ENCODE peak calls at places on chromosomes 3 and 15, in six cellular contexts. V is endothelial cell of umbilical vein, A is body of pancreas, K is heart left ventricle, Z is spleen, U is A549. Y is an unnamed sample.
A peak's percentile ranks its signal among the peaks of the same experiment; 100 is the strongest.

GRCh38 chr3:42505849-42506410 is 3.5 kb downstream of the VIPR1 start:
- DNase-seq in K (no peak), A (no peak), Z (no peak), U (no peak), V (no peak), Y (peak; percentile 4)

GRCh38 chr3:64332461-64333350 is 107.4 kb upstream of the PRICKLE2 start:
- DNase-seq in A (no peak), U (no peak), K (no peak), Z (no peak), V (no peak), Y (no peak)

GRCh38 chr3:87199621-87200020 is 27.5 kb upstream of the CHMP2B start:
- DNase-seq in U (no peak), V (no peak), A (no peak), K (no peak), Z (no peak), Y (no peak)

GRCh38 chr15:37098468-37099320 is 1.7 kb downstream of the MEIS2 start:
- DNase-seq in U (peak; percentile 17), V (peak; percentile 56), Z (peak; percentile 73), A (no peak), K (no peak), Y (peak; percentile 44)

GRCh38 chr3:57164217-57164605 is 942 bp downstream of the IL17RD start:
- DNase-seq in A (no peak), Z (no peak), U (no peak), K (peak; percentile 68), V (no peak), Y (peak; percentile 57)

GRCh38 chr3:194586839-194587238 is 46.4 kb downstream of the TMEM44 start:
- DNase-seq in A (no peak), U (no peak), Z (no peak), K (no peak), V (peak; percentile 75), Y (no peak)

GRCh38 chr15:66865622-66866611 is 163.9 kb downstream of the SMAD6 start:
- DNase-seq in A (peak; percentile 42), V (no peak), K (peak; percentile 62), U (no peak), Z (peak; percentile 92), Y (no peak)

GRCh38 chr3:70980646-70981031 is 602.9 kb downstream of the FOXP1 start:
- DNase-seq in A (no peak), U (no peak), V (no peak), K (no peak), Z (no peak), Y (no peak)

GRCh38 chr3:77460326-77460725 is 420.4 kb downstream of the ROBO2 start:
- DNase-seq in U (no peak), Z (no peak), A (no peak), V (no peak), K (no peak), Y (no peak)

GRCh38 chr3:197490098-197490497 is 65.7 kb downstream of the BDH1 start:
- DNase-seq in U (peak; percentile 56), K (no peak), A (no peak), V (peak; percentile 70), Z (no peak), Y (no peak)

GRCh38 chr3:131224886-131225550 is 156.6 kb upstream of the NUDT16 start:
- DNase-seq in K (no peak), U (no peak), Z (no peak), A (no peak), V (no peak), Y (no peak)

GRCh38 chr3:98855811-98856400 is 45.6 kb downstream of the DCBLD2 start:
- DNase-seq in K (no peak), Z (no peak), V (peak; percentile 84), U (no peak), A (no peak), Y (no peak)

GRCh38 chr3:36959821-36960220 is 15.0 kb upstream of the TRANK1 start:
- DNase-seq in Z (no peak), U (no peak), A (no peak), K (no peak), V (no peak), Y (no peak)
- TF ChIP-seq CTCF in Z (no peak), U (no peak), A (no peak), K (no peak), V (no peak), Y (no peak)

GRCh38 chr3:50154476-50154839 is 666 bp upstream of the SEMA3F start:
- DNase-seq in A (no peak), V (peak; percentile 47), U (peak; percentile 48), Z (no peak), K (no peak), Y (no peak)

GRCh38 chr3:50150863-50151686 is 4.0 kb upstream of the SEMA3F start:
- DNase-seq in Z (peak; percentile 82), A (no peak), V (no peak), K (no peak), U (no peak), Y (no peak)

GRCh38 chr3:50150404-50150750 is 4.7 kb upstream of the SEMA3F start:
- DNase-seq in A (no peak), Z (no peak), K (no peak), U (no peak), V (no peak), Y (no peak)

GRCh38 chr3:50153782-50154475 is 1.2 kb upstream of the SEMA3F start:
- DNase-seq in U (no peak), V (no peak), A (no peak), Z (no peak), K (no peak), Y (no peak)

GRCh38 chr3:50151728-50152127 is 3.4 kb upstream of the SEMA3F start:
- DNase-seq in K (no peak), Z (no peak), V (no peak), U (no peak), A (no peak), Y (no peak)
- TF ChIP-seq POLR2A in K (no peak), Z (no peak), V (no peak), U (no peak), A (no peak), Y (no peak)

DNA sequence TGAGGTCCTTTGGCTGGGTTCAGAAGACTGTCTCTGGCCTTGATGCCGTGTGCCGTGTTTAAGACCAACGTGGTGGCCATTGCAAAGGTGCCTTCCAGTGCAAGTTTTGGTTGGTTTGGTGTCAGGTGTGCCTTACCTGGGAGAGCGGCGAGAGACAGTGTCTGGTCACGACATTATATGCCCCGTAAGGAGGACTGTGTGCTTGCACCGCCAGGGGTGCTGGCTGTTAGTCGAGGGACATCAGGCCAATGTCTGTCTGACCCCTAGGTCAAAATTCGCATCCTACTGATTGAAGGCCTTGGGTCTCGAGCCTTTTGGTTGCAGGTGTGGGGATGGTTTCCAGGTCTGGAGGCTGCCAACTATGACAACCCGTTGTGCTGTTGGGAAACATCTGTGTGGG is 111.9 kb downstream of the SNRPN start:
- DNase-seq in Z (peak; percentile 56), A (no peak), V (no peak), K (no peak), U (no peak), Y (no peak)
- H3K9me3 ChIP-seq in Z (peaks cover 100% of the 10 kb centered on the region), A (peaks cover 100% of the 10 kb centered on the region), V (peaks cover 81% of the 10 kb centered on the region), K (peaks cover 100% of the 10 kb centered on the region), U (peaks cover 83% of the 10 kb centered on the region), Y (peaks cover 98% of the 10 kb centered on the region)

GRCh38 chr3:181210275-181210674 is 220.7 kb upstream of the DNAJC19 start:
- DNase-seq in V (peak; percentile 27), A (no peak), Z (no peak), U (no peak), K (no peak), Y (no peak)
- TF ChIP-seq CTCF in V (peak; percentile 5), A (peak; percentile 23), Z (no peak), U (peak; percentile 37), K (peak; percentile 46), Y (no peak)

DNA sequence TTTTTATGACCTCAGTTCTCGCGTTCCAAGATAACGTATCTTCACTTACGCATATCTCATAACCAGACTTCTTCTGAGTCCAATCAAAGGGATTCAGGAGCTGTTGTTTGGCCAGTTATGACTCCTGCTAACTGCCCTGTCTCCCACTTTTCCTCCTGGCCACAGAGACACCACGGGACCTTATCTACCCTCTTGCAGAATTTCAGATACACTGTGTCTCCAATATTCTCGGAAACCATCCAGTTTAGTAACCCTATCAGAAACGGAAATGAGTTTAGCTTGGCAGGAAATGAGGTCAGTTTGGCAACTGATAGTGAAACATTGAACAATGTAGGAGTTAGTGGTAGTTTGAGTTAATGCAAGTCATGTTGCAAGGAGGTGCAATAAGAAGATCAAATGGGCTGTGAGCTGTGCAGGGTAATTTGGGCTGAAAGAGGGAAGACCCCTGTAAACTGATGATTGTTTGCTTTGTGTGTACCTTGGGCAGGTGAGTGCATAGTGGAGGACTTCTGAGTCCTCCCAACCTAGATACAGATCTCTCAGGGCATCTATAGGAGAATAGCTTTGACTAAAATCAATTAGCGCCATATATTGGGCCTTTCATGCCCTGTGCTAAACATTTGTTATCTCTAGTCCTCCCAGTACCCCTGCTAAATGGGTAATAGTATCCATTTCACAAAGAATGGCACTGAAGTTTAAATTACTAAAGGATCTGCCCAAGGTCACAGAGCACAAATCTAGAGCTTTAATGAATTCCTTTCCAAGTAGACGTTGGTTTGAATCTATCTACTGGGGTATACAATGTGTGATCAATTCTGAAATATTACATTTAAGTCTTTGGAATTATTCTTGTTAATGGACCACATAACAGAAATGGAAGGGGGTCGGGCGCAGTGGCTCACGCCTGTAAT is 41.3 kb upstream of the PIK3CB start:
- DNase-seq in V (peak; percentile 86), Z (peak; percentile 6), A (no peak), K (no peak), U (no peak), Y (no peak)
- TF ChIP-seq POLR2A in V (no peak), Z (no peak), A (no peak), K (no peak), U (no peak), Y (no peak)

GRCh38 chr15:25246641-25247417 is 192.0 kb downstream of the UBE3A start:
- DNase-seq in V (no peak), K (peak; percentile 27), A (peak; percentile 0), Z (peak; percentile 59), U (no peak), Y (peak; percentile 7)
- H3K9me3 ChIP-seq in V (peaks cover 15% of the 10 kb centered on the region), K (peaks cover 42% of the 10 kb centered on the region), A (peaks cover 6% of the 10 kb centered on the region), Z (peaks cover 93% of the 10 kb centered on the region), U (no peaks in the 10 kb centered on the region), Y (no peaks in the 10 kb centered on the region)

DNA sequence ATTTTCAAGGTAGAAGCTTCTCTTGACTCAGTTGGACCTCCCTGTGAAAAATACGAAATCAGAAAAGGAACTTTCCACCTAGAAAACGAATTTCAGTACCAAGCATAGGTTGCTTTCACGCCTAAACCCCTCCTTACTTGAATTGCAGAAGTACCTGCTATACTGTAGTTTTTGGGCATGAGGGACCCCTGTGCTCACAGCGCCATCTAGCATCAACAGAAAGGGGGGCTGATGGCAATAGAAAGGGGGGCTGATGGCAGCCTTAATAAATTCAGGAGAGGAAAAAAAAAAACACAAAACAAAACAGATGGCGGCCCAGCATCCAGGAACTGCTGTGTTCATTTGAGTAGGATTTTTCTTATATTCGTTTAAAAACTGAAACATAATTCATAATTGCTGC is 96.7 kb downstream of the NPAP1 start:
- DNase-seq in U (no peak), K (no peak), A (no peak), V (no peak), Z (no peak), Y (no peak)
- TF ChIP-seq CTCF in U (no peak), K (no peak), A (no peak), V (no peak), Z (no peak), Y (no peak)